ENCODE peak calls at places on chromosomes 6 and 20, in five cellular contexts. I, R, K, G and M are unnamed samples.

GRCh38 chr20:25148181-25148981 is 47.1 kb upstream of the ENTPD6 start:
- DNase-seq in I (no peak), R (no peak), K (peak), G (peak), M (no peak)

GRCh38 chr6:79808846-79809245 is 138.5 kb downstream of the ELOVL4 start:
- DNase-seq in I (no peak), R (no peak), K (no peak), G (no peak), M (no peak)

GRCh38 chr20:56964886-56965285 is 301.6 kb downstream of the BMP7 start:
- DNase-seq in I (no peak), R (no peak), K (no peak), G (no peak), M (no peak)

GRCh38 chr6:88698661-88699060 is 264.8 kb downstream of the RNGTT start:
- DNase-seq in I (no peak), R (no peak), K (peak), G (no peak), M (no peak)

GRCh38 chr20:11235058-11235457 is 561.3 kb upstream of the JAG1 start:
- DNase-seq in I (no peak), R (no peak), K (no peak), G (no peak), M (no peak)

GRCh38 chr6:125104425-125104824 is 49.1 kb upstream of the TPD52L1 start:
- DNase-seq in I (no peak), R (no peak), K (peak), G (no peak), M (no peak)

GRCh38 chr6:36563237-36563927 is 16.1 kb upstream of the STK38 start:
- DNase-seq in I (no peak), R (no peak), K (no peak), G (no peak), M (no peak)

GRCh38 chr6:158414900-158415299 is 102.6 kb downstream of the TULP4 start:
- DNase-seq in I (no peak), R (no peak), K (no peak), G (no peak), M (no peak)

GRCh38 chr20:53503517-53503919 is 90.1 kb downstream of the ZNF217 start:
- DNase-seq in I (no peak), R (no peak), K (no peak), G (no peak), M (no peak)

GRCh38 chr20:48683467-48684175 is 144.2 kb downstream of the PREX1 start:
- DNase-seq in I (no peak), R (no peak), K (no peak), G (no peak), M (no peak)

GRCh38 chr20:53869466-53870258 is 200.7 kb downstream of the BCAS1 start:
- DNase-seq in I (peak), R (peak), K (peak), G (peak), M (peak)

GRCh38 chr20:22586645-22587310 is 2.4 kb upstream of the FOXA2 start:
- DNase-seq in I (no peak), R (peak), K (peak), G (peak), M (peak)

GRCh38 chr6:111269401-111269970 is 182.2 kb downstream of the SLC16A10 start:
- DNase-seq in I (no peak), R (no peak), K (no peak), G (no peak), M (no peak)

GRCh38 chr6:152273002-152273401 is 364.2 kb downstream of the SYNE1 start:
- DNase-seq in I (no peak), R (no peak), K (no peak), G (no peak), M (no peak)

GRCh38 chr6:35181313-35181932 is 32.3 kb upstream of the SCUBE3 start:
- DNase-seq in I (no peak), R (no peak), K (no peak), G (no peak), M (no peak)

GRCh38 chr6:110484321-110484720 is 7.9 kb upstream of the SLC22A16 start:
- DNase-seq in I (no peak), R (no peak), K (no peak), G (no peak), M (no peak)

GRCh38 chr20:9628589-9628988 is 114.2 kb downstream of the LAMP5 start:
- DNase-seq in I (no peak), R (no peak), K (no peak), G (no peak), M (no peak)

GRCh38 chr6:151060096-151060741 is 179.5 kb upstream of the AKAP12 start:
- DNase-seq in I (no peak), R (peak), K (no peak), G (no peak), M (peak)

GRCh38 chr6:150380256-150380655 is 11.4 kb downstream of the IYD start:
- DNase-seq in I (no peak), R (no peak), K (no peak), G (no peak), M (no peak)

GRCh38 chr6:158648682-158649131 is 1.1 kb upstream of the SYTL3 start:
- DNase-seq in I (peak), R (no peak), K (no peak), G (no peak), M (no peak)

GRCh38 chr20:45489083-45489531 is 19.6 kb downstream of the WFDC2 start:
- DNase-seq in I (no peak), R (no peak), K (no peak), G (no peak), M (no peak)

GRCh38 chr6:44029489-44030185 is 97.6 kb downstream of the MRPL14 start:
- DNase-seq in I (no peak), R (no peak), K (no peak), G (peak), M (no peak)
- TF ChIP-seq REST in I (no peak), R (no peak), K (no peak), G (no peak), M (no peak)

GRCh38 chr6:142680308-142680707 is 264.7 kb downstream of the HIVEP2 start:
- DNase-seq in I (no peak), R (no peak), K (no peak), G (no peak), M (no peak)
- TF ChIP-seq CHD2 in I (no peak), R (no peak), K (no peak), G (no peak), M (no peak)

DNA sequence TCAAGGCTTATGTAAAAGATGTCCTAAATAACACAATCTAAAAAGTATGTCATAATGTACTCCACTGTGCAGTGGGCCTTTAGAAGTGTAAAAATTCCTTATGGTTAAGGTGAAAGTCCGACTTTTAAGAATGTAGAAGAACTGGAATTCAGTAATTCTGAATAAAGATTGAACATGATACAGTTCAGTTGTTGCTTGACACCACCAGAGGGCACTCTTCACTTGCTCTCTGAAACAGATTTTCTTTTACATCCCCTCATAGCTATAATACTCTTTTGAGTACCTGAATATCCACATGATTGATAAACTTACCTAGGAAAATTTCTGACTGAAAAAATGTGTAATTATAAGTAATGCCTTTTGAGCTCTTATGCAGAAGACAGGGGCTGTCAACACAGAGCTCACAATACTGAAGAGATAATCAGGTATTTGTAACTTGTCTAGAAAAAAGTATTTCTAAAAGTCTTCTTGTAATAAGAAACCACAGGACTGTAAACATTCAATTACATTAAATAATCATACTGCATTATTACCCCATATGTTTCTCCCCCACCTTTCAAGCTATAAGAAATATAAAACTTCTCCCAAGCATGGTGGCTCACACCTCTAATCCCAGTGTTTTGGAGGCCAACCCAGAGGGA is 92.1 kb downstream of the POPDC3 start:
- DNase-seq in I (peak), R (peak), K (peak), G (peak), M (peak)
- TF ChIP-seq REST in I (no peak), R (no peak), K (no peak), G (no peak), M (no peak)

DNA sequence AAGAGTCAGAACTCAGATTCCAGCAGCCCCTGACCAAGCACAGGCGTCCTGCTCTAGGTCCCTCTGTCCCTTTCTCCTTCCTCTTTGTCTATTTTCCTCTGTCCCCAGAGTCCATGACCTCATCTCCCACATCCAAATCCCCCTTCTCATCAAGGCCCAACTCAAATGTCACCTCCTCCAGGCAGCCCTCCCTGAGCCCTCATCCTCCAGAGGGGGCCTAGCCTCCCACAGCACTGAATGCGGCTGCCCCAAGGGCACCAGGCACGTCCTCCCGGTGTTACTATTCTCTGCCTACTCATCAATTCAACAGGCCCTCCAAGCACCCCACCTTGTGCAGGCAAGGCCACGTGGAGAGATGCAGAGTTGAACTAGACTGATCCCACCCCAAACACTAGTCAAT is 49.7 kb downstream of the GRM4 start:
- DNase-seq in I (no peak), R (no peak), K (no peak), G (no peak), M (no peak)
- TF ChIP-seq CHD2 in I (no peak), R (no peak), K (no peak), G (no peak), M (no peak)

GRCh38 chr6:116390571-116390970 is 19.8 kb downstream of the DSE start:
- DNase-seq in I (no peak), R (no peak), K (no peak), G (no peak), M (no peak)

GRCh38 chr6:116393430-116393829 is 22.7 kb downstream of the DSE start:
- DNase-seq in I (no peak), R (no peak), K (no peak), G (no peak), M (no peak)

GRCh38 chr6:116389357-116389756 is 18.6 kb downstream of the DSE start:
- DNase-seq in I (no peak), R (no peak), K (no peak), G (no peak), M (no peak)

GRCh38 chr6:116395647-116396046 is 24.9 kb downstream of the DSE start:
- DNase-seq in I (no peak), R (no peak), K (no peak), G (no peak), M (no peak)

DNA sequence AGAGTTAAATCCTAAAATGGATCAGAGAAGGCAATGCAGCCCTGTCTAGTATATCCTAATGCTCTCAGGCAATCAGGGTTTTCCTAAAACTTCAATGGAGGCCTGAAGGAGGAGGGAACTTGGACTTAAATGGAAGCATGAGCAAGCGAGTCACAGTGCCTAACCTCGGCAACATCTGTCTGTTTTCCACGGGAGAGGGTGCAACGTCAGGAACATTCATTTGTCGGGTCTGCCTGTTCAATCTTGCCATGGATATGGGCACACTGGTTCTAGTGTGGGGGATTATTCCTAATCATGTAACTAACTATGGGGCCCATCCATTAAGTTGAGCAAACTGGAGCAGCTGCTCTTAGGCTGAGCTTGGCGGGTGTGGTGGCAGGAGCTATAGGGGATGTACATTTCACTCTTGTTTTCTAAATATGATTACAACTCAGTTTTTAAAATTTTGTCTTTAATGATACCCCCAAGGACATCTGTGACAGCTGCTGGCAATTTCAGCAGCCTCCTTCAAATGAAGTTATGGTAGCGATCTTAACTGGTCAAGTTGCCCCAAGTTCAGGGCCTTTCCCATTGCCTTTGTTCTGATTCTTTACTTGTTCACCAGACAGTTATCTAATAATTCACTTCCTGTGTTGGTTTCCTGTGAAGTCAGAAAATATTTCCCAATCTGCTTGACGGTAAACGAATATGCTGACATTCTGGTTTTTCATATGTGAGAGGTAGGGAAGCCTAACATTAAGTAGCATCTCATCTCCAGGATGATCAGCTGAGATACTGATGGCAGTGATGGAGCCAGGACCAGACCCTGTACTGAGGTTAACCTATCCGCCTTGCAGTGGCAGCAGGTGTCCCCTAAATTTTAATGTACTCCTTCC is 21.6 kb downstream of the DSE start:
- DNase-seq in I (no peak), R (no peak), K (no peak), G (no peak), M (no peak)
- TF ChIP-seq REST in I (no peak), R (no peak), K (no peak), G (no peak), M (no peak)